ENCODE peak calls at places on chromosomes 4 and X, in seven cellular contexts. One of them, this sample, is unnamed.

GRCh38 chrX:25558137-25558536 is 542.4 kb upstream of the ARX start:
- DNase-seq in activated CD4-positive, alpha-beta T cell treated with anti-CD3 and anti-CD28 coated beads, Interleukin-2, amount 50 U/mL, for 48 hours: no peak
- DNase-seq in activated CD8-positive, alpha-beta memory T cell treated with anti-CD3 and anti-CD28 coated beads for 24 hours: no peak
- DNase-seq in CD8-positive, alpha-beta memory T cell: no peak
- DNase-seq in NCI-H1105: no peak
- DNase-seq in AG20443: no peak
- DNase-seq in caudate nucleus: no peak
- DNase-seq in this sample: no peak

GRCh38 chr4:40718571-40718970 is 31.2 kb upstream of the NSUN7 start:
- DNase-seq in activated CD4-positive, alpha-beta T cell treated with anti-CD3 and anti-CD28 coated beads, Interleukin-2, amount 50 U/mL, for 48 hours: no peak
- DNase-seq in activated CD8-positive, alpha-beta memory T cell treated with anti-CD3 and anti-CD28 coated beads for 24 hours: no peak
- DNase-seq in CD8-positive, alpha-beta memory T cell: no peak
- DNase-seq in NCI-H1105: peak; percentile 7
- DNase-seq in AG20443: no peak
- DNase-seq in caudate nucleus: no peak
- DNase-seq in this sample: no peak

GRCh38 chrX:1465261-1466231 is 12.8 kb upstream of the ASMTL start:
- DNase-seq in activated CD4-positive, alpha-beta T cell treated with anti-CD3 and anti-CD28 coated beads, Interleukin-2, amount 50 U/mL, for 48 hours: no peak
- DNase-seq in activated CD8-positive, alpha-beta memory T cell treated with anti-CD3 and anti-CD28 coated beads for 24 hours: peak; percentile 56
- DNase-seq in CD8-positive, alpha-beta memory T cell: no peak
- DNase-seq in NCI-H1105: no peak
- DNase-seq in AG20443: no peak
- DNase-seq in caudate nucleus: no peak
- DNase-seq in this sample: no peak

GRCh38 chrX:68912113-68912980 is 83.5 kb downstream of the EFNB1 start:
- DNase-seq in activated CD4-positive, alpha-beta T cell treated with anti-CD3 and anti-CD28 coated beads, Interleukin-2, amount 50 U/mL, for 48 hours: no peak
- DNase-seq in activated CD8-positive, alpha-beta memory T cell treated with anti-CD3 and anti-CD28 coated beads for 24 hours: no peak
- DNase-seq in CD8-positive, alpha-beta memory T cell: no peak
- DNase-seq in NCI-H1105: no peak
- DNase-seq in AG20443: peak; percentile 35
- DNase-seq in caudate nucleus: no peak
- DNase-seq in this sample: no peak

GRCh38 chr4:86831262-86832090 is 17.7 kb downstream of the SLC10A6 start:
- DNase-seq in activated CD4-positive, alpha-beta T cell treated with anti-CD3 and anti-CD28 coated beads, Interleukin-2, amount 50 U/mL, for 48 hours: no peak
- DNase-seq in activated CD8-positive, alpha-beta memory T cell treated with anti-CD3 and anti-CD28 coated beads for 24 hours: no peak
- DNase-seq in CD8-positive, alpha-beta memory T cell: no peak
- DNase-seq in NCI-H1105: no peak
- DNase-seq in AG20443: peak; percentile 80
- DNase-seq in caudate nucleus: no peak
- DNase-seq in this sample: no peak

GRCh38 chrX:148771440-148771839 is 271.0 kb downstream of the AFF2 start:
- DNase-seq in activated CD4-positive, alpha-beta T cell treated with anti-CD3 and anti-CD28 coated beads, Interleukin-2, amount 50 U/mL, for 48 hours: no peak
- DNase-seq in activated CD8-positive, alpha-beta memory T cell treated with anti-CD3 and anti-CD28 coated beads for 24 hours: no peak
- DNase-seq in CD8-positive, alpha-beta memory T cell: no peak
- DNase-seq in NCI-H1105: peak; percentile 26
- DNase-seq in AG20443: no peak
- DNase-seq in caudate nucleus: no peak
- DNase-seq in this sample: no peak

GRCh38 chrX:4825550-4825949 is 1112.1 kb upstream of the PRKX start:
- DNase-seq in activated CD4-positive, alpha-beta T cell treated with anti-CD3 and anti-CD28 coated beads, Interleukin-2, amount 50 U/mL, for 48 hours: no peak
- DNase-seq in activated CD8-positive, alpha-beta memory T cell treated with anti-CD3 and anti-CD28 coated beads for 24 hours: no peak
- DNase-seq in CD8-positive, alpha-beta memory T cell: no peak
- DNase-seq in NCI-H1105: no peak
- DNase-seq in AG20443: no peak
- DNase-seq in caudate nucleus: no peak
- DNase-seq in this sample: no peak

GRCh38 chr4:1644906-1645657 is 39.0 kb downstream of the FAM53A start:
- DNase-seq in activated CD4-positive, alpha-beta T cell treated with anti-CD3 and anti-CD28 coated beads, Interleukin-2, amount 50 U/mL, for 48 hours: no peak
- DNase-seq in activated CD8-positive, alpha-beta memory T cell treated with anti-CD3 and anti-CD28 coated beads for 24 hours: no peak
- DNase-seq in CD8-positive, alpha-beta memory T cell: no peak
- DNase-seq in NCI-H1105: no peak
- DNase-seq in AG20443: peak; percentile 82
- DNase-seq in caudate nucleus: peak; percentile 60
- DNase-seq in this sample: no peak

This sample was measured in NCI-H1092.